ENCODE peak calls at places on chromosomes 2 and 18, in seven cellular contexts. C, H, G, R, Z, M and K are unnamed samples.

GRCh38 chr2:190221438-190221837 is 98.2 kb downstream of the HIBCH start:
- DNase-seq in G (no peak), R (no peak), H (no peak), C (no peak), M (no peak), Z (no peak), K (no peak)

GRCh38 chr18:7089369-7089768 is 28.2 kb downstream of the LAMA1 start:
- DNase-seq in G (no peak), C (no peak), M (no peak), R (no peak), Z (no peak), H (no peak), K (no peak)

GRCh38 chr2:200373973-200374416 is 67.5 kb downstream of the SPATS2L start:
- DNase-seq in R (peak), Z (no peak), G (peak), H (no peak), M (no peak), C (no peak), K (no peak)

GRCh38 chr2:239516286-239516953 is 115.6 kb upstream of the HDAC4 start:
- DNase-seq in G (no peak), H (no peak), Z (no peak), M (no peak), C (no peak), R (no peak), K (no peak)

GRCh38 chr2:3127279-3127690 is 250.3 kb downstream of the EIPR1 start:
- DNase-seq in M (no peak), R (no peak), G (no peak), C (no peak), H (no peak), Z (no peak), K (no peak)

GRCh38 chr18:49486617-49486958 is 446 bp downstream of the C18orf32 start:
- DNase-seq in G (no peak), R (no peak), C (no peak), M (peak), H (no peak), Z (no peak), K (peak)

GRCh38 chr2:204486855-204487254 is 58.4 kb upstream of the PARD3B start:
- DNase-seq in C (peak), Z (no peak), R (no peak), H (no peak), G (no peak), M (peak), K (no peak)

GRCh38 chr2:78676921-78677696 is 348.4 kb upstream of the REG3G start:
- DNase-seq in R (no peak), G (no peak), M (no peak), Z (no peak), H (peak), C (no peak), K (no peak)

GRCh38 chr2:4903676-4904348 is 788.4 kb upstream of the SOX11 start:
- DNase-seq in Z (no peak), M (no peak), H (no peak), C (no peak), R (no peak), G (no peak), K (no peak)

GRCh38 chr2:12034303-12034861 is 287.9 kb downstream of the LPIN1 start:
- DNase-seq in R (no peak), Z (no peak), G (no peak), M (no peak), C (no peak), H (no peak), K (no peak)

GRCh38 chr2:13616656-13617055 is 899.9 kb downstream of the TRIB2 start:
- DNase-seq in C (no peak), R (no peak), Z (no peak), M (no peak), H (peak), G (no peak), K (no peak)

GRCh38 chr2:28747714-28748113 is 3.9 kb upstream of the PPP1CB start:
- DNase-seq in R (no peak), H (no peak), Z (no peak), M (no peak), C (no peak), G (no peak), K (no peak)

GRCh38 chr2:210086930-210087329 is 84.3 kb downstream of the KANSL1L start:
- DNase-seq in Z (no peak), H (no peak), R (no peak), C (no peak), M (no peak), G (no peak), K (no peak)

GRCh38 chr2:113283704-113284284 is 5.1 kb upstream of the PAX8 start:
- DNase-seq in C (peak), Z (no peak), R (no peak), G (no peak), H (no peak), M (peak), K (peak)

GRCh38 chr18:24734058-24734457 is 273.6 kb downstream of the HRH4 start:
- DNase-seq in Z (no peak), C (no peak), R (peak), G (no peak), H (peak), M (peak), K (no peak)

GRCh38 chr2:219658447-219658846 is 31.0 kb downstream of the SLC4A3 start:
- DNase-seq in H (no peak), M (peak), C (peak), G (no peak), Z (no peak), R (no peak), K (no peak)

GRCh38 chr18:64409511-64409910 is 260.6 kb upstream of the LINC00305 start:
- DNase-seq in R (no peak), G (no peak), M (peak), Z (no peak), H (peak), C (no peak), K (no peak)

GRCh38 chr2:57957238-57957637 is 89.4 kb upstream of the VRK2 start:
- DNase-seq in Z (no peak), R (no peak), M (no peak), C (no peak), H (no peak), G (no peak), K (no peak)

GRCh38 chr2:19819097-19820065 is 82.4 kb downstream of the TTC32 start:
- DNase-seq in H (no peak), M (peak), Z (no peak), R (no peak), G (no peak), C (peak), K (peak)

GRCh38 chr2:54574107-54574859 is 118.2 kb downstream of the SPTBN1 start:
- DNase-seq in G (peak), M (peak), H (no peak), R (peak), Z (no peak), C (peak), K (no peak)

GRCh38 chr2:206981739-206982336 is 42.5 kb downstream of the CPO start:
- DNase-seq in R (peak), H (peak), G (peak), M (peak), C (peak), Z (peak), K (peak)

GRCh38 chr2:147989809-147990403 is 30.6 kb downstream of the ORC4 start:
- DNase-seq in M (peak), R (peak), C (peak), G (no peak), Z (peak), H (peak), K (peak)

GRCh38 chr2:111897924-111898702 is at the start of gene MERTK:
- DNase-seq in M (peak), G (no peak), Z (peak), H (peak), C (peak), R (peak), K (peak)

GRCh38 chr18:22560283-22560627 is 142.5 kb upstream of the CTAGE1 start:
- DNase-seq in M (no peak), R (no peak), G (no peak), Z (no peak), H (no peak), C (no peak), K (no peak)

GRCh38 chr2:222309361-222309760 is 10.6 kb upstream of the PAX3 start:
- DNase-seq in C (no peak), H (no peak), M (no peak), Z (no peak), R (no peak), G (no peak), K (no peak)